ENCODE peak calls at places on chromosome 21, in six cellular contexts. G is aorta; S is body of pancreas; Q is CD8-positive, alpha-beta memory T cell; L is right lobe of liver; F is K562. X is an unnamed sample.
A peak's percentile ranks its signal among the peaks of the same experiment; 100 is the strongest.

GRCh38 chr21:31264574-31264973 is 79.5 kb downstream of the TIAM1 start:
- DNase-seq in G (no peak), S (no peak), Q (no peak), L (no peak), F (no peak), X (no peak)

GRCh38 chr21:29208666-29209059 is 78.2 kb downstream of the MAP3K7CL start:
- DNase-seq in G (no peak), S (no peak), Q (no peak), L (no peak), F (no peak), X (no peak)

GRCh38 chr21:28554660-28555475 is 437.8 kb downstream of the LTN1 start:
- DNase-seq in G (no peak), S (no peak), Q (no peak), L (no peak), F (no peak), X (no peak)

GRCh38 chr21:23356905-23357304 is 2250.4 kb downstream of the MRPL39 start:
- DNase-seq in G (no peak), S (no peak), Q (no peak), L (no peak), F (no peak), X (no peak)

GRCh38 chr21:25568230-25568629 is 39.1 kb downstream of the MRPL39 start:
- DNase-seq in G (peak; percentile 76), S (peak; percentile 44), Q (no peak), L (peak; percentile 39), F (no peak), X (peak; percentile 48)

GRCh38 chr21:37074195-37074510 is 1.1 kb downstream of the TTC3 start:
- DNase-seq in G (no peak), S (no peak), Q (no peak), L (peak; percentile 39), F (no peak), X (peak; percentile 28)

GRCh38 chr21:17051054-17051453 is 461.8 kb upstream of the CXADR start:
- DNase-seq in G (no peak), S (no peak), Q (no peak), L (no peak), F (no peak), X (peak; percentile 4)

GRCh38 chr21:39802226-39802625 is 57.2 kb downstream of the IGSF5 start:
- DNase-seq in G (no peak), S (no peak), Q (no peak), L (no peak), F (no peak), X (no peak)

GRCh38 chr21:33196956-33197374 is 32.8 kb upstream of the IFNAR2 start:
- DNase-seq in G (peak; percentile 60), S (peak; percentile 74), Q (peak; percentile 48), L (peak; percentile 63), F (peak; percentile 78), X (peak; percentile 40)

GRCh38 chr21:39313042-39313456 is 383 bp downstream of the BRWD1 start:
- DNase-seq in G (peak; percentile 62), S (peak; percentile 59), Q (no peak), L (peak; percentile 56), F (peak; percentile 77), X (peak; percentile 31)

GRCh38 chr21:36994501-36995189 is 11.9 kb upstream of the RIPPLY3 start:
- DNase-seq in G (no peak), S (no peak), Q (peak; percentile 21), L (no peak), F (no peak), X (no peak)

GRCh38 chr21:43690346-43690745 is 28.6 kb upstream of the PDXK start:
- DNase-seq in G (no peak), S (no peak), Q (no peak), L (no peak), F (no peak), X (no peak)
- H3K27me3 ChIP-seq in G (no peaks in the 10 kb centered on the region), S (no peaks in the 10 kb centered on the region), Q (no peaks in the 10 kb centered on the region), L (no peaks in the 10 kb centered on the region), F (no peaks in the 10 kb centered on the region), X (no peaks in the 10 kb centered on the region)

GRCh38 chr21:26840912-26841311 is 4.3 kb downstream of the ADAMTS1 start:
- DNase-seq in G (peak; percentile 87), S (peak; percentile 30), Q (no peak), L (no peak), F (no peak), X (peak; percentile 91)

GRCh38 chr21:26843912-26844257 is 1.3 kb downstream of the ADAMTS1 start:
- DNase-seq in G (no peak), S (no peak), Q (no peak), L (no peak), F (no peak), X (no peak)

GRCh38 chr21:26840206-26840605 is 5.0 kb downstream of the ADAMTS1 start:
- DNase-seq in G (no peak), S (no peak), Q (no peak), L (no peak), F (no peak), X (no peak)

GRCh38 chr21:26842976-26843911 is 2.0 kb downstream of the ADAMTS1 start:
- DNase-seq in G (peak; percentile 95), S (peak; percentile 93), Q (no peak), L (peak; percentile 81), F (no peak), X (peak; percentile 97)

GRCh38 chr21:26842300-26842699 is 2.9 kb downstream of the ADAMTS1 start:
- DNase-seq in G (no peak), S (no peak), Q (no peak), L (no peak), F (no peak), X (peak; percentile 54)
- H3K4me3 ChIP-seq in G (peak overlapping the region; percentile 82), S (no peak overlapping the region), Q (no peak overlapping the region), L (peak overlapping the region; percentile 61), F (no peak overlapping the region), X (peak overlapping the region; percentile 67)

DNA sequence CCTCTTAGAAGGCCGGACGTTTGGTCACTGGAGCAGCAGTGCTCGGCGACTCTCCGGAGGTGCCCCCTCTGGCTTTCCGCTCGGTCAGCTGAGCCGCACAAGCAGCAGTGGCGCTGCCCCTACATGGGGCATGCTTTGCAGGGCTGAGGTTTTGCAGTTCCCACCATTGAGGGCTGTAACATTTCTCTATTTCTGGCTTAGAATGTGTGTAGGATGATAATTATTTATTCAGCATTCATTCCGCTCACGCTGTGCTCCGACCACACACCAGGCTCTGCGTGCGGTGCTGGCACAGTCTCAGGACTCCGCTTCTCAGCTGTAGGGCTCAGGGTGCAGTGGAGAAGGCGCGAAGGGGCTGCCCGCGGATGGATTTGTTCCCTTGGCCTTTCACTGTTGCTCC is 119.5 kb downstream of the PCBP3 start:
- DNase-seq in G (no peak), S (no peak), Q (no peak), L (no peak), F (no peak), X (no peak)
- H3K36me3 ChIP-seq in G (no peaks in the 10 kb centered on the region), S (no peaks in the 10 kb centered on the region), Q (no peaks in the 10 kb centered on the region), L (no peaks in the 10 kb centered on the region), F (no peaks in the 10 kb centered on the region), X (no peaks in the 10 kb centered on the region)

DNA sequence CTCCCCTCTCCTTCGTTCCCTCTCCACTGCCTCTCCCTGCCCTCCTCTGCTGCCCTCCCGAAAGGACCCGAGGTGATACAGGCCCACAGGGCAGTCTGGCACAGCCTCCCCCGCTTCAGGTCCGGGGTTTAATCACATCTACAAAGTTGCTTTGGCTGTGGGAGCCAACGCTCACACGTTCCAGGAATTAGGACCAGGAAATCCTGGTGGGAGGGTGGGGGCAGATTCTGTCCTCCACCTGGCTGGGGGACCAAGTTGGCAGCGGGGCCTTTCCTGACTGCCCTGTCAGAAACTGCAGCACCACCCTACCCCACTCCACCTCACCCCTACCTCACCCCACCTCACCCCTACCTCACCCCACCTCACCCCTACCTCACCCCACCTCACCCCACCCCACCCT is 95.1 kb downstream of the WDR4 start:
- DNase-seq in G (no peak), S (no peak), Q (no peak), L (no peak), F (no peak), X (no peak)
- H3K27me3 ChIP-seq in G (no peaks in the 10 kb centered on the region), S (no peaks in the 10 kb centered on the region), Q (no peaks in the 10 kb centered on the region), L (no peaks in the 10 kb centered on the region), F (peaks cover 64% of the 10 kb centered on the region), X (peaks cover 50% of the 10 kb centered on the region)

GRCh38 chr21:34640858-34641257 is 25.9 kb upstream of the RCAN1 start:
- DNase-seq in G (no peak), S (no peak), Q (no peak), L (no peak), F (no peak), X (peak; percentile 39)
- H3K4me3 ChIP-seq in G (no peak overlapping the region), S (no peak overlapping the region), Q (no peak overlapping the region), L (no peak overlapping the region), F (no peak overlapping the region), X (no peak overlapping the region)

DNA sequence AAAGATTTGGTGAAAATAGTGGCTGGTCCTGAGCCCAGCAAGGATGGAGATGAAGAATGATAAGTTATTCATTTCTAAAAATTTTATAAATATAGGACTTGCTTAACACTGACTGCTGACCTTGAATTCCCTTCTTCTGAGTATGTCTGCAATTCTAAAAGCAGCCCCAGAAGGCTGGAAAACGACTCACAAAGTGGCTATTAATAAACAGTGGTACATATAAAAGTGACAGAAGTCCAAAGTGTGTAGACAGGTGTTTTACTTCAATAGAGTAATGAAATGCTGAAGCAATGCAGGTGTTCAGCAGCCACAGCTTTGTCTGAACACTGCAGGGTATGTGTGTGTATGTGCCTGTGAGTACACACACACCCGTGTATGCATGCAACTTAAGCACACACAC is 219.0 kb upstream of the NRIP1 start:
- DNase-seq in G (no peak), S (no peak), Q (no peak), L (no peak), F (no peak), X (no peak)
- H3K36me3 ChIP-seq in G (no peaks in the 10 kb centered on the region), S (no peaks in the 10 kb centered on the region), Q (no peaks in the 10 kb centered on the region), L (no peaks in the 10 kb centered on the region), F (no peaks in the 10 kb centered on the region), X (no peaks in the 10 kb centered on the region)

GRCh38 chr21:35396655-35397054 is 347.6 kb upstream of the RUNX1 start:
- DNase-seq in G (no peak), S (no peak), Q (no peak), L (no peak), F (no peak), X (no peak)
- H3K27me3 ChIP-seq in G (no peaks in the 10 kb centered on the region), S (no peaks in the 10 kb centered on the region), Q (no peaks in the 10 kb centered on the region), L (no peaks in the 10 kb centered on the region), F (no peaks in the 10 kb centered on the region), X (no peaks in the 10 kb centered on the region)

DNA sequence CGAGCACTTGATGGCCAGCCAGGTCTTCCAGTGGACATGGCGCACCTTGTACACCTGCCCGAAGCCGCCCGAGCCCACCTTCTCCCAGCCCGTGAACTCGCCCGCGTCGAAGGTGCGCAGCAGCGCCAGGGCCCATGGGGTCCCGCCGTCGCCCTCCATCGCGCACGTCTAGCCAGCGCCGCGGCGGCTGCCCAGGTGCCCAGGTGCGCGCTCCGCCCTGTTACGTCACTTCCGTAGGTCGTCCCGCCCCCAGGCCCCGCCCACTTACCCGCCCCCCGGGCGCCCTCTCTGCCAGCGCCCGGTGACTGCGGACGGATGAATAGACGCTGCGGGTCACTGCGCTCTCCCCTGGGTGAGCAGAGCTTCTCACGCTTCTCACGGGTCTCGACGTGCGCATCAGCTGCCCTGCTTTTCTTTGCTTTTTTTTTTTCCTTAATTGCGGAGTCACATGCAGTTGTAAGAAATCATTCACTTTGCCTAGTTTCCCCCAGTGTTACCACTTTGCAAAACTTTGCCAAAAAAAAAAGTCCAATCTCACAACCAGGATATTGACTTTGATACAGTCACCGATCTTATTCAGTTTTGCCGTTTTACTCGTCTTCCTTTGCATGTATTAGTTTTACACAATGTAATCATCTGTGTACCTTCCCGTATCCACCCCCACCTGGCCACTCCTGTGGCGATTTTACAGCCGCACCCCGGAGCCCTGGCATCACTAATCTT is at the start of gene RIPK4:
- DNase-seq in G (peak; percentile 68), S (peak; percentile 90), Q (peak; percentile 52), L (peak; percentile 88), F (no peak), X (peak; percentile 56)
- H3K4me3 ChIP-seq in G (peak within 1 kb of the TSS; percentile 74), S (peak within 1 kb of the TSS; percentile 54), Q (peak within 1 kb of the TSS; percentile 51), L (peak within 1 kb of the TSS; percentile 84), F (no peak within 1 kb of the TSS), X (peak within 1 kb of the TSS; percentile 28)

GRCh38 chr21:41289431-41289830 is 27.2 kb upstream of the FAM3B start:
- DNase-seq in G (no peak), S (peak; percentile 18), Q (no peak), L (no peak), F (no peak), X (peak; percentile 38)
- H3K36me3 ChIP-seq in G (no peaks in the 10 kb centered on the region), S (no peaks in the 10 kb centered on the region), Q (no peaks in the 10 kb centered on the region), L (no peaks in the 10 kb centered on the region), F (no peaks in the 10 kb centered on the region), X (no peaks in the 10 kb centered on the region)

X was measured in MG63.